ENCODE peak calls at places on chromosomes 13 and 19, in four cellular contexts. Y is T-helper 2 cell; E is AG08395; C is stimulated activated CD4-positive, alpha-beta T cell treated with anti-CD3 and anti-CD28 coated beads, Interleukin-15, amount 100 ng/mL, for 1 hour. A is an unnamed sample.

GRCh38 chr13:95553614-95554385 is 1.3 kb downstream of the CLDN10 start:
- DNase-seq in Y (no peak), E (no peak), C (no peak), A (no peak)

GRCh38 chr13:41905600-41906254 is 55.2 kb downstream of the VWA8 start:
- DNase-seq in Y (no peak), E (peak), C (no peak), A (no peak)

GRCh38 chr13:82654851-82655517 is 1227.3 kb downstream of the SLITRK1 start:
- DNase-seq in Y (no peak), E (no peak), C (no peak), A (peak)

GRCh38 chr13:52022355-52022754 is 2.1 kb upstream of the UTP14C start:
- DNase-seq in Y (no peak), E (no peak), C (no peak), A (no peak)

GRCh38 chr13:97028441-97029299 is 34.4 kb upstream of the OXGR1 start:
- DNase-seq in Y (peak), E (peak), C (peak), A (peak)

GRCh38 chr13:21289475-21289874 is 113.0 kb downstream of the MRPL57 start:
- DNase-seq in Y (no peak), E (no peak), C (no peak), A (no peak)

GRCh38 chr13:50357586-50358118 is 342.4 kb downstream of the KCNRG start:
- DNase-seq in Y (no peak), E (peak), C (no peak), A (peak)

GRCh38 chr19:2511570-2511969 is 35.6 kb downstream of the GADD45B start:
- DNase-seq in Y (no peak), E (no peak), C (no peak), A (no peak)

GRCh38 chr19:56136362-56136761 is 4.7 kb upstream of the ZNF444 start:
- DNase-seq in Y (no peak), E (no peak), C (no peak), A (no peak)

GRCh38 chr13:108269601-108270328 is at the start of gene TNFSF13B:
- DNase-seq in Y (peak), E (peak), C (peak), A (peak)

A was measured in myocyte.